ENCODE peak calls at places on chromosomes 12 and 14, in six cellular contexts. W is naive B cell, I is T-helper 2 cell, Z is WERI-Rb-1, T is esophagus muscularis mucosa, J is T-cell. K is an unnamed sample.

GRCh38 chr12:77133566-77133965 is 68.2 kb upstream of the E2F7 start:
- DNase-seq in W (no peak), T (no peak), J (no peak), I (no peak), Z (no peak), K (no peak)

GRCh38 chr12:111775205-111776193 is 8.8 kb downstream of the ALDH2 start:
- DNase-seq in T (peak), I (no peak), W (peak), Z (no peak), J (peak), K (no peak)

GRCh38 chr14:23639891-23640523 is 3.8 kb downstream of the DHRS2 start:
- DNase-seq in T (no peak), Z (no peak), I (no peak), W (no peak), J (no peak), K (no peak)

GRCh38 chr12:5395443-5396401 is 36.2 kb upstream of the NTF3 start:
- DNase-seq in T (peak), I (no peak), J (no peak), W (no peak), Z (peak), K (no peak)

GRCh38 chr12:2960996-2961616 is 1.9 kb downstream of the TEAD4 start:
- DNase-seq in W (no peak), I (no peak), J (no peak), T (no peak), Z (no peak), K (no peak)

GRCh38 chr14:103802353-103802752 is 45.0 kb downstream of the PPP1R13B start:
- DNase-seq in Z (no peak), T (no peak), I (no peak), W (no peak), J (no peak), K (no peak)

GRCh38 chr12:57135487-57135886 is 7.2 kb downstream of the LRP1 start:
- DNase-seq in I (no peak), W (no peak), Z (no peak), J (no peak), T (no peak), K (no peak)

GRCh38 chr14:68359862-68360552 is 432.9 kb downstream of the ZFP36L1 start:
- DNase-seq in T (no peak), W (no peak), I (no peak), Z (no peak), J (no peak), K (no peak)

GRCh38 chr12:615620-616019 is 47.6 kb downstream of the NINJ2 start:
- DNase-seq in W (no peak), J (no peak), T (no peak), Z (no peak), I (no peak), K (no peak)

GRCh38 chr14:103693514-103693913 is 21.7 kb downstream of the XRCC3 start:
- DNase-seq in J (no peak), I (no peak), T (no peak), W (no peak), Z (no peak), K (peak)

GRCh38 chr14:60350366-60350720 is 101.3 kb downstream of the PPM1A start:
- DNase-seq in J (no peak), T (no peak), I (no peak), Z (no peak), W (no peak), K (no peak)

GRCh38 chr14:105273062-105273461 is 24.7 kb downstream of the BTBD6 start:
- DNase-seq in Z (no peak), J (no peak), I (no peak), W (no peak), T (no peak), K (no peak)

GRCh38 chr14:103628221-103628683 is 759 bp upstream of the KLC1 start:
- DNase-seq in Z (peak), W (peak), T (peak), J (no peak), I (no peak), K (no peak)

GRCh38 chr12:76020731-76021672 is 10.6 kb downstream of the PHLDA1 start:
- DNase-seq in I (peak), W (no peak), T (no peak), J (peak), Z (no peak), K (no peak)

GRCh38 chr12:124388679-124389536 is 94.0 kb downstream of the RFLNA start:
- DNase-seq in W (peak), I (peak), Z (peak), T (peak), J (peak), K (no peak)

GRCh38 chr14:104882325-104882973 is 17.4 kb downstream of the CEP170B start:
- DNase-seq in I (no peak), T (no peak), J (no peak), Z (peak), W (no peak), K (no peak)

GRCh38 chr12:94171595-94171930 is 23.2 kb downstream of the PLXNC1 start:
- DNase-seq in Z (no peak), T (no peak), J (no peak), W (no peak), I (no peak), K (no peak)

GRCh38 chr12:112486361-112486760 is 67.6 kb downstream of the PTPN11 start:
- DNase-seq in W (no peak), T (no peak), Z (no peak), I (no peak), J (no peak), K (no peak)

GRCh38 chr14:92456215-92457017 is 57.2 kb upstream of the RIN3 start:
- DNase-seq in J (no peak), I (no peak), W (no peak), Z (peak), T (no peak), K (no peak)

GRCh38 chr12:75481774-75482173 is 1.2 kb downstream of the GLIPR1 start:
- DNase-seq in W (no peak), Z (no peak), J (no peak), I (no peak), T (no peak), K (no peak)

GRCh38 chr14:92670177-92670576 is 78.2 kb downstream of the LGMN start:
- DNase-seq in T (no peak), J (no peak), Z (no peak), I (no peak), W (no peak), K (no peak)

GRCh38 chr12:43271659-43272058 is 280.3 kb downstream of the ADAMTS20 start:
- DNase-seq in J (no peak), I (no peak), W (no peak), Z (no peak), T (no peak), K (no peak)

GRCh38 chr12:131105736-131106356 is 152.1 kb downstream of the ADGRD1 start:
- DNase-seq in T (no peak), I (no peak), J (peak), Z (no peak), W (peak), K (peak)

GRCh38 chr14:58864751-58865519 is 227.2 kb downstream of the DACT1 start:
- DNase-seq in T (no peak), I (no peak), W (no peak), J (no peak), Z (peak), K (no peak)

GRCh38 chr14:99971087-99971928 is 93.9 kb upstream of the EVL start:
- DNase-seq in W (peak), T (peak), Z (peak), I (peak), J (peak), K (no peak)

GRCh38 chr12:70366581-70367267 is 634 bp downstream of the KCNMB4 start:
- DNase-seq in J (peak), I (peak), W (peak), T (no peak), Z (peak), K (peak)

GRCh38 chr12:106646472-106646871 is 63.7 kb downstream of the RFX4 start:
- DNase-seq in J (no peak), Z (no peak), I (no peak), T (peak), W (no peak), K (no peak)

GRCh38 chr14:21049263-21049662 is 7.1 kb downstream of the RNASE7 start:
- DNase-seq in T (no peak), Z (no peak), W (no peak), I (no peak), J (no peak), K (no peak)